ENCODE peak calls at places on chromosomes 13 and 19, in seven cellular contexts. T is aorta, S is thoracic aorta, C is astrocyte, N is thyroid gland, R is ascending aorta, D is uterus. B is an unnamed sample.

GRCh38 chr13:50015750-50016149 is 506 bp downstream of the KCNRG start:
- DNase-seq in N (no peak), S (no peak), T (no peak), D (no peak), C (no peak), R (no peak), B (no peak)

GRCh38 chr19:3736106-3736724 is 25.3 kb downstream of the APBA3 start:
- DNase-seq in D (no peak), S (no peak), T (no peak), R (no peak), N (no peak), C (no peak), B (no peak)

GRCh38 chr19:38852231-38853044 is 2.7 kb upstream of the HNRNPL start:
- DNase-seq in T (peak), S (peak), C (peak), R (no peak), N (peak), D (peak), B (peak)

GRCh38 chr13:29593605-29594297 is 1.7 kb downstream of the SLC7A1 start:
- DNase-seq in N (no peak), R (no peak), D (no peak), S (no peak), T (no peak), C (no peak), B (no peak)

GRCh38 chr13:79659161-79659560 is 178.2 kb downstream of the NDFIP2 start:
- DNase-seq in D (no peak), S (no peak), C (peak), R (no peak), N (no peak), T (no peak), B (peak)

GRCh38 chr13:94280845-94281244 is 198.6 kb downstream of the DCT start:
- DNase-seq in C (no peak), R (no peak), T (no peak), S (no peak), D (no peak), N (no peak), B (no peak)

GRCh38 chr19:52200044-52200443 is 10.2 kb downstream of the PPP2R1A start:
- DNase-seq in D (peak), S (peak), T (peak), R (peak), C (peak), N (no peak), B (no peak)

GRCh38 chr19:44757057-44757734 is 8.7 kb downstream of the BCL3 start:
- DNase-seq in C (peak), N (no peak), T (peak), R (no peak), D (peak), S (peak), B (no peak)

GRCh38 chr19:14400913-14401312 is 18.2 kb downstream of the DDX39A start:
- DNase-seq in D (no peak), S (no peak), T (no peak), N (peak), R (no peak), C (peak), B (no peak)

GRCh38 chr13:73133536-73133935 is 74.7 kb downstream of the KLF5 start:
- DNase-seq in R (no peak), C (peak), N (no peak), T (no peak), D (no peak), S (no peak), B (peak)

GRCh38 chr13:46158222-46158621 is 23.8 kb downstream of the LCP1 start:
- DNase-seq in D (no peak), N (no peak), T (no peak), R (no peak), S (no peak), C (no peak), B (no peak)

GRCh38 chr19:50514346-50515167 is 844 bp upstream of the ASPDH start:
- DNase-seq in D (no peak), N (no peak), R (no peak), T (peak), C (no peak), S (no peak), B (no peak)

GRCh38 chr13:74920361-74920760 is 561.6 kb downstream of the TBC1D4 start:
- DNase-seq in S (no peak), C (no peak), N (no peak), R (no peak), D (no peak), T (no peak), B (no peak)

GRCh38 chr19:10079031-10079453 is 7.1 kb upstream of the SHFL start:
- DNase-seq in C (no peak), D (no peak), N (no peak), T (no peak), S (no peak), R (no peak), B (no peak)

GRCh38 chr13:94795292-94795691 is 82.9 kb upstream of the SOX21 start:
- DNase-seq in T (no peak), R (no peak), D (no peak), C (no peak), N (no peak), S (no peak), B (no peak)

GRCh38 chr13:32248789-32249188 is 66.4 kb downstream of the ZAR1L start:
- DNase-seq in T (no peak), R (no peak), D (no peak), C (no peak), N (no peak), S (no peak), B (no peak)

GRCh38 chr19:10748195-10748923 is 30.5 kb downstream of the DNM2 start:
- DNase-seq in S (no peak), C (no peak), R (no peak), D (no peak), N (no peak), T (no peak), B (no peak)

GRCh38 chr19:8333771-8334457 is 9.1 kb downstream of the KANK3 start:
- DNase-seq in D (no peak), T (no peak), C (no peak), R (no peak), S (no peak), N (no peak), B (no peak)

GRCh38 chr13:110107568-110108347 is 199.2 kb downstream of the COL4A1 start:
- DNase-seq in N (no peak), T (no peak), C (no peak), S (no peak), D (no peak), R (no peak), B (no peak)
- H3K27ac ChIP-seq in N (no peak), T (no peak), C (no peak), S (peak), D (no peak), R (peak), B (no peak)

DNA sequence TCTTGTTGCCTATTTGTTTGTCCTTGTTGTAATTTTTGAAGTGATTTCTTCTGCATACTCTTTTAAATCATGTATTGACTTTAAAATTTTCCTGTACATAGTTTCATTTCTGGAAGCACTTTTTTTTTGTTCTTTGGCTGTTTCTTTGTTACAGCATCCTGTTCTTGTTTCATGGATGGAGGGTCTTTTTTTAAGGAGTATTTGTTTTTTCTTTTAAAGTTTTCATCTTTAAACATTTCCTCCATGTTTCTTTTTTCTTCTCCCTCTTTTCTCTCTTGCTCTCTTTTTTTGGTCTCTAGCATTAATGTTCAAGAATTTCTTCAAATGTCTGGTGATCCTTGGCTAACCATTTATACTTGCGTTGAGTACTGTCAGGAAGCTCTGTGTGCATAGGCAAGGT is 58.8 kb downstream of the URI1 start:
- DNase-seq in C (no peak), N (no peak), R (no peak), D (no peak), S (no peak), T (no peak), B (no peak)
- H3K4me3 ChIP-seq in C (no peak), N (no peak), R (no peak), D (no peak), S (no peak), T (no peak), B (no peak)

GRCh38 chr19:1245884-1246816 is 2.2 kb upstream of the MIDN start:
- DNase-seq in D (peak), S (no peak), N (peak), C (no peak), T (no peak), R (no peak), B (peak)

GRCh38 chr19:1247747-1248453 is 483 bp upstream of the MIDN start:
- DNase-seq in C (peak), T (peak), R (peak), N (peak), S (no peak), D (peak), B (peak)

GRCh38 chr19:1244693-1245451 is 3.3 kb downstream of the ATP5F1D start:
- DNase-seq in D (peak), S (no peak), N (peak), C (no peak), R (no peak), T (peak), B (peak)

GRCh38 chr19:1243768-1244692 is 2.5 kb downstream of the ATP5F1D start:
- DNase-seq in S (no peak), C (peak), D (peak), N (peak), T (peak), R (no peak), B (peak)

GRCh38 chr19:1245468-1245867 is 2.9 kb upstream of the MIDN start:
- DNase-seq in S (no peak), D (no peak), N (no peak), R (no peak), C (no peak), T (peak), B (no peak)
- H3K27ac ChIP-seq in S (peak), D (peak), N (peak), R (peak), C (no peak), T (no peak), B (peak)

DNA sequence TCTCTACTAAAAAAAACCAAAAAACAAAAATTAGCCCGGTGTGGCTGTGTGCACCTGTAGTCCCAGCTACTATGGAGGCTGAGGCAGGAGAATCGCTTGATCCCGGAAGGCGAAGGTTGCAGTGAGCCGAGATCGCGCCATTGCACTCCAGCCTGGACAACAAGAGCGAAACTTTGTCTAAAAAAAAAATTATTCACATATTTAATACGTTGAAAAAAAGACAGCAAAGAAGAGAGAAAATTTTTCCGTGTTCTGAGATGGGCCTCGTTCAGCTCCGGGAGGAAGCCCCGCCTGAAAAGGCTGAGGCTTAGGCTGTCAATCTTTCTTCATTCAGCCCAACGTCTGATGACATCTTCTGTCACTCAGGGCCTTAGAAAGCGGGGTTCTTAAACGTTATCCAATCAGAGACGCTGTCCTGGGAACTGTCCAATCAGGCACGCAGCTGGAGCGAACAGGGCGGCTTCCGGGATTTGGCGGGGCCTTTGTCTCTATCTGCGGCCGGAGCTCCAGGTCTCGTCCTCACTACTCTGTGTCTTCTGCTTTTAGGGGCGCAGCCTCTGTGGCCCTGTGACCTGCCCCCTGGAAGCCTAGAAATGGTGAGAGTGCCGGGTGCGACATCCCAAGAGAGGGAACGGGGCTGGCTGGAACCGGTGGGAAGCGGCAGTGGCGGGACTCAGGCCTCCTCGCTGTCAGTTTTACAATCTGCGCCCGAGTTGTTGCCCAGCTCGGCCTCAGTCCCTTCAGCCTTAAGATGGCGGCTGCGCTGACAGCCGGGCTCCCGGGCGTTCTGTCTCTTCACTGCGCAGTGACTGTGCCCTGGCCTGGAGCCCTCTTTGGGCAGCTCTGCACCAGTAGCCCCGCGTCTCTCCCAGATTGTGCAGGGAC is at the start of gene ZNF726:
- DNase-seq in S (peak), R (peak), D (peak), C (peak), T (peak), N (peak), B (peak)
- H3K4me3 ChIP-seq in S (peak), R (peak), D (peak), C (peak), T (peak), N (peak), B (peak)

DNA sequence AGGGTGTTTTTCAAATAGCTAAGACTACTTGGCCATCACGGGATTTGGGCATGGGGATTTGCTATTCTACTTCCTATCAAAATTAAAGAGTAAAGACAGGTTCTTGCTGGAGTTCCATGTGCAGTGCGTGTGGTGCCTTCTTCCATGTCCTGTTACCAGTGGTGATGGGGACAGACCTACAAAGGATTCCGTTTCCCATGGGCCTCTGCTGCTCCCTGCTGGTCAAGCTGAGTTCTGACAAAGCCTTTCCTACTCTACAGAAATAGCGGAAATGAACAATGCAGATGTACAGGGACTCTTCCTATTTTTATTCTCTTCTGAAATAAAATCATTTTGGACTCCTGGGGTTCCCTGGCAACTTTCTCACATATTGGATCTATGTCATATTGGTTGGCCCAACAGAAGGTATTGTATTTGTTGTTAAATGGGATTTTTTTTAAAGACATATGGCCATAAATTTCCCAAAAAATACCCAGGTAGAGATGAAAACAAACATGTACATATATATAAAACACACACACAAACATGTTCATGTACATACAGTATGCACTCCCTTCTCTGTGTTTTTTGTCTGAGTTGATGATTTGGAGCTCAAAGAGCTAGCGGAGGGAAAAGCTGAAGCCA is 90.5 kb upstream of the SLC15A1 start:
- DNase-seq in R (no peak), D (peak), S (no peak), T (peak), C (peak), N (peak), B (peak)
- H3K27ac ChIP-seq in R (no peak), D (no peak), S (no peak), T (no peak), C (no peak), N (no peak), B (no peak)

B was measured in prostate gland.